ENCODE peak calls at places on chromosomes 3 and 15, in ten cellular contexts. One of them, this sample, is unnamed.

GRCh38 chr3:189622629-189623028 is 8.6 kb upstream of the TP63 start:
- ATAC-seq in naive B cell: no peak
- ATAC-seq in mucosa of descending colon: no peak
- ATAC-seq in left colon: no peak
- ATAC-seq in CD8-positive, alpha-beta T cell: no peak
- ATAC-seq in GM23338: no peak
- ATAC-seq in left cardiac atrium: no peak
- ATAC-seq in left ventricle myocardium superior: no peak
- ATAC-seq in activated CD8-positive, alpha-beta memory T cell treated with anti-CD3 and anti-CD28 coated beads, Interleukin-2, amount 10 ng/mL, durations not matched to agents 7 days and 5 days: no peak
- ATAC-seq in activated T-helper 17 cell treated with anti-CD3 and anti-CD28 coated beads, Interleukin-2, amount 50 U/mL, for 72 hours: no peak
- ATAC-seq in this sample: no peak

GRCh38 chr3:94036909-94037507 is 8.6 kb upstream of the STX19 start:
- ATAC-seq in GM23338: peak
- ATAC-seq in activated CD8-positive, alpha-beta memory T cell treated with anti-CD3 and anti-CD28 coated beads, Interleukin-2, amount 10 ng/mL, durations not matched to agents 7 days and 5 days: peak
- ATAC-seq in left ventricle myocardium superior: no peak
- ATAC-seq in activated T-helper 17 cell treated with anti-CD3 and anti-CD28 coated beads, Interleukin-2, amount 50 U/mL, for 72 hours: peak
- ATAC-seq in naive B cell: no peak
- ATAC-seq in CD8-positive, alpha-beta T cell: no peak
- ATAC-seq in left cardiac atrium: no peak
- ATAC-seq in mucosa of descending colon: peak
- ATAC-seq in left colon: peak
- ATAC-seq in this sample: peak

GRCh38 chr15:66956672-66957540 is 108.5 kb upstream of the SMAD3 start:
- ATAC-seq in activated CD8-positive, alpha-beta memory T cell treated with anti-CD3 and anti-CD28 coated beads, Interleukin-2, amount 10 ng/mL, durations not matched to agents 7 days and 5 days: no peak
- ATAC-seq in left ventricle myocardium superior: no peak
- ATAC-seq in GM23338: no peak
- ATAC-seq in mucosa of descending colon: no peak
- ATAC-seq in naive B cell: no peak
- ATAC-seq in CD8-positive, alpha-beta T cell: no peak
- ATAC-seq in activated T-helper 17 cell treated with anti-CD3 and anti-CD28 coated beads, Interleukin-2, amount 50 U/mL, for 72 hours: no peak
- ATAC-seq in left cardiac atrium: no peak
- ATAC-seq in left colon: no peak
- ATAC-seq in this sample: peak

GRCh38 chr3:196697270-196697669 is 14.8 kb downstream of the CEP19 start:
- ATAC-seq in mucosa of descending colon: no peak
- ATAC-seq in left cardiac atrium: no peak
- ATAC-seq in GM23338: no peak
- ATAC-seq in naive B cell: peak
- ATAC-seq in left ventricle myocardium superior: no peak
- ATAC-seq in activated CD8-positive, alpha-beta memory T cell treated with anti-CD3 and anti-CD28 coated beads, Interleukin-2, amount 10 ng/mL, durations not matched to agents 7 days and 5 days: no peak
- ATAC-seq in CD8-positive, alpha-beta T cell: no peak
- ATAC-seq in activated T-helper 17 cell treated with anti-CD3 and anti-CD28 coated beads, Interleukin-2, amount 50 U/mL, for 72 hours: no peak
- ATAC-seq in left colon: no peak
- ATAC-seq in this sample: no peak

GRCh38 chr3:130316164-130316563 is 29.3 kb upstream of the COL6A5 start:
- ATAC-seq in left cardiac atrium: no peak
- ATAC-seq in left ventricle myocardium superior: peak
- ATAC-seq in activated CD8-positive, alpha-beta memory T cell treated with anti-CD3 and anti-CD28 coated beads, Interleukin-2, amount 10 ng/mL, durations not matched to agents 7 days and 5 days: no peak
- ATAC-seq in mucosa of descending colon: no peak
- ATAC-seq in CD8-positive, alpha-beta T cell: no peak
- ATAC-seq in left colon: no peak
- ATAC-seq in GM23338: no peak
- ATAC-seq in naive B cell: no peak
- ATAC-seq in activated T-helper 17 cell treated with anti-CD3 and anti-CD28 coated beads, Interleukin-2, amount 50 U/mL, for 72 hours: no peak
- ATAC-seq in this sample: no peak

GRCh38 chr15:35616436-35617271 is 70.7 kb upstream of the DPH6 start:
- ATAC-seq in activated CD8-positive, alpha-beta memory T cell treated with anti-CD3 and anti-CD28 coated beads, Interleukin-2, amount 10 ng/mL, durations not matched to agents 7 days and 5 days: no peak
- ATAC-seq in activated T-helper 17 cell treated with anti-CD3 and anti-CD28 coated beads, Interleukin-2, amount 50 U/mL, for 72 hours: no peak
- ATAC-seq in GM23338: no peak
- ATAC-seq in CD8-positive, alpha-beta T cell: no peak
- ATAC-seq in left colon: no peak
- ATAC-seq in left ventricle myocardium superior: no peak
- ATAC-seq in mucosa of descending colon: no peak
- ATAC-seq in naive B cell: no peak
- ATAC-seq in left cardiac atrium: no peak
- ATAC-seq in this sample: no peak

GRCh38 chr15:70086636-70087035 is 11.1 kb downstream of the TLE3 start:
- ATAC-seq in left ventricle myocardium superior: no peak
- ATAC-seq in CD8-positive, alpha-beta T cell: no peak
- ATAC-seq in naive B cell: peak
- ATAC-seq in activated CD8-positive, alpha-beta memory T cell treated with anti-CD3 and anti-CD28 coated beads, Interleukin-2, amount 10 ng/mL, durations not matched to agents 7 days and 5 days: no peak
- ATAC-seq in mucosa of descending colon: no peak
- ATAC-seq in GM23338: no peak
- ATAC-seq in left cardiac atrium: no peak
- ATAC-seq in left colon: no peak
- ATAC-seq in activated T-helper 17 cell treated with anti-CD3 and anti-CD28 coated beads, Interleukin-2, amount 50 U/mL, for 72 hours: no peak
- ATAC-seq in this sample: no peak

GRCh38 chr3:69999191-70000027 is at the start of gene SAMMSON:
- ATAC-seq in activated T-helper 17 cell treated with anti-CD3 and anti-CD28 coated beads, Interleukin-2, amount 50 U/mL, for 72 hours: no peak
- ATAC-seq in mucosa of descending colon: no peak
- ATAC-seq in GM23338: peak
- ATAC-seq in naive B cell: no peak
- ATAC-seq in activated CD8-positive, alpha-beta memory T cell treated with anti-CD3 and anti-CD28 coated beads, Interleukin-2, amount 10 ng/mL, durations not matched to agents 7 days and 5 days: no peak
- ATAC-seq in left cardiac atrium: no peak
- ATAC-seq in left ventricle myocardium superior: peak
- ATAC-seq in CD8-positive, alpha-beta T cell: no peak
- ATAC-seq in left colon: no peak
- ATAC-seq in this sample: no peak

GRCh38 chr3:4314688-4315087 is 11.5 kb downstream of the SETMAR start:
- ATAC-seq in activated T-helper 17 cell treated with anti-CD3 and anti-CD28 coated beads, Interleukin-2, amount 50 U/mL, for 72 hours: no peak
- ATAC-seq in naive B cell: no peak
- ATAC-seq in GM23338: no peak
- ATAC-seq in left cardiac atrium: no peak
- ATAC-seq in left colon: no peak
- ATAC-seq in mucosa of descending colon: no peak
- ATAC-seq in activated CD8-positive, alpha-beta memory T cell treated with anti-CD3 and anti-CD28 coated beads, Interleukin-2, amount 10 ng/mL, durations not matched to agents 7 days and 5 days: no peak
- ATAC-seq in CD8-positive, alpha-beta T cell: no peak
- ATAC-seq in left ventricle myocardium superior: no peak
- ATAC-seq in this sample: no peak